ENCODE peak calls at places on chromosomes 3 and 15, in six cellular contexts. U is COR-L47, J is NCI-H2029, V is AG20443, N is tibial nerve, M is BE2C. H is an unnamed sample.

GRCh38 chr15:85771781-85772445 is 22.8 kb downstream of the KLHL25 start:
- DNase-seq in U (no peak), J (peak), V (peak), N (peak), M (no peak), H (no peak)

GRCh38 chr3:150253622-150254021 is 154.5 kb upstream of the TSC22D2 start:
- DNase-seq in U (peak), J (peak), V (no peak), N (no peak), M (peak), H (no peak)

GRCh38 chr3:172658344-172659245 is 52.3 kb downstream of the NCEH1 start:
- DNase-seq in U (no peak), J (no peak), V (peak), N (no peak), M (no peak), H (peak)

GRCh38 chr15:40594429-40594836 is 384 bp downstream of the KNL1 start:
- DNase-seq in U (peak), J (no peak), V (peak), N (no peak), M (peak), H (peak)

GRCh38 chr3:27630892-27631291 is 91.2 kb downstream of the EOMES start:
- DNase-seq in U (no peak), J (no peak), V (peak), N (no peak), M (no peak), H (peak)

GRCh38 chr15:37981781-37982180 is 47.3 kb downstream of the TMCO5A start:
- DNase-seq in U (no peak), J (no peak), V (peak), N (no peak), M (peak), H (peak)

GRCh38 chr15:47422901-47423300 is 294.4 kb upstream of the SEMA6D start:
- DNase-seq in U (no peak), J (no peak), V (no peak), N (no peak), M (no peak), H (peak)

GRCh38 chr3:155232605-155233004 is 60.9 kb downstream of the STRIT1 start:
- DNase-seq in U (no peak), J (peak), V (peak), N (peak), M (peak), H (peak)

GRCh38 chr3:141878326-141878725 is 1.9 kb downstream of the ATP1B3 start:
- DNase-seq in U (no peak), J (no peak), V (no peak), N (no peak), M (no peak), H (no peak)

GRCh38 chr15:25706176-25706970 is 156.8 kb downstream of the ATP10A start:
- DNase-seq in U (no peak), J (no peak), V (no peak), N (no peak), M (no peak), H (no peak)

GRCh38 chr3:23221136-23221535 is 18.0 kb downstream of the UBE2E2 start:
- DNase-seq in U (no peak), J (no peak), V (no peak), N (no peak), M (no peak), H (no peak)

GRCh38 chr3:170432416-170432815 is 13.7 kb downstream of the CLDN11 start:
- DNase-seq in U (no peak), J (no peak), V (no peak), N (no peak), M (no peak), H (no peak)

GRCh38 chr3:101825904-101826445 is 23.3 kb upstream of the NFKBIZ start:
- DNase-seq in U (no peak), J (no peak), V (no peak), N (no peak), M (no peak), H (no peak)

GRCh38 chr3:183817111-183817510 is 8.3 kb downstream of the MAP6D1 start:
- DNase-seq in U (no peak), J (no peak), V (no peak), N (no peak), M (no peak), H (no peak)

GRCh38 chr3:10322355-10322715 is 1.4 kb upstream of the SEC13 start:
- DNase-seq in U (no peak), J (no peak), V (no peak), N (no peak), M (no peak), H (no peak)

GRCh38 chr15:60675763-60676162 is 196.8 kb upstream of the ICE2 start:
- DNase-seq in U (no peak), J (no peak), V (no peak), N (no peak), M (no peak), H (no peak)

GRCh38 chr3:194928183-194928736 is 242.6 kb downstream of the FAM43A start:
- DNase-seq in U (no peak), J (no peak), V (peak), N (peak), M (no peak), H (peak)

GRCh38 chr15:100429116-100429728 is 87.4 kb upstream of the ADAMTS17 start:
- DNase-seq in U (no peak), J (no peak), V (no peak), N (no peak), M (no peak), H (no peak)

GRCh38 chr3:135238201-135238600 is 443.1 kb downstream of the EPHB1 start:
- DNase-seq in U (peak), J (no peak), V (no peak), N (no peak), M (peak), H (no peak)

GRCh38 chr3:25907081-25907480 is 117.2 kb downstream of the OXSM start:
- DNase-seq in U (no peak), J (no peak), V (no peak), N (no peak), M (no peak), H (no peak)

GRCh38 chr3:99627062-99627826 is 11.2 kb upstream of the COL8A1 start:
- DNase-seq in U (no peak), J (no peak), V (no peak), N (no peak), M (no peak), H (peak)

GRCh38 chr3:43629254-43629653 is 7.4 kb upstream of the ANO10 start:
- DNase-seq in U (no peak), J (no peak), V (no peak), N (no peak), M (no peak), H (peak)

GRCh38 chr15:74382004-74382816 is 14.8 kb upstream of the CYP11A1 start:
- DNase-seq in U (peak), J (peak), V (peak), N (peak), M (peak), H (peak)

GRCh38 chr3:52830535-52831258 is at the start of gene ITIH4:
- DNase-seq in U (no peak), J (no peak), V (no peak), N (no peak), M (no peak), H (no peak)

GRCh38 chr3:141431411-141432378 is 55.1 kb upstream of the RASA2 start:
- DNase-seq in U (no peak), J (peak), V (no peak), N (no peak), M (peak), H (no peak)

GRCh38 chr3:125186261-125186770 is 26.2 kb downstream of the SLC12A8 start:
- DNase-seq in U (no peak), J (no peak), V (peak), N (no peak), M (peak), H (no peak)

GRCh38 chr3:38726751-38727150 is 77.3 kb upstream of the SCN5A start:
- DNase-seq in U (no peak), J (no peak), V (no peak), N (no peak), M (no peak), H (no peak)

GRCh38 chr3:38853021-38853420 is 37.0 kb upstream of the SCN10A start:
- DNase-seq in U (no peak), J (no peak), V (no peak), N (no peak), M (no peak), H (no peak)

GRCh38 chr3:146026547-146026946 is 134.4 kb downstream of the PLOD2 start:
- DNase-seq in U (no peak), J (no peak), V (no peak), N (no peak), M (no peak), H (no peak)

GRCh38 chr15:80730931-80731330 is 35.8 kb downstream of the ABHD17C start:
- DNase-seq in U (no peak), J (no peak), V (no peak), N (no peak), M (no peak), H (no peak)

GRCh38 chr3:39289107-39289506 is 9.3 kb upstream of the CX3CR1 start:
- DNase-seq in U (no peak), J (no peak), V (no peak), N (no peak), M (no peak), H (no peak)